ENCODE peak calls at places on chromosomes 4 and X, in six cellular contexts. G, T, Y, I, K and X are unnamed samples.
A peak's percentile ranks its signal among the peaks of the same experiment; 100 is the strongest.

GRCh38 chr4:14607578-14607977 is 394.7 kb upstream of the CPEB2 start:
- DNase-seq in G (no peak), I (no peak), Y (no peak), K (no peak), T (no peak), X (no peak)

GRCh38 chrX:102847362-102847761 is 89.7 kb upstream of the RAB40AL start:
- DNase-seq in T (no peak), I (no peak), G (no peak), K (no peak), Y (no peak), X (no peak)

GRCh38 chr4:152065545-152065944 is 304.7 kb upstream of the GATB start:
- DNase-seq in K (no peak), I (no peak), T (no peak), Y (no peak), G (no peak), X (no peak)

GRCh38 chr4:173501592-173502150 is 28.4 kb downstream of the HAND2 start:
- DNase-seq in T (no peak), I (no peak), G (no peak), K (no peak), Y (no peak), X (no peak)

GRCh38 chr4:4787421-4787820 is 72.0 kb upstream of the MSX1 start:
- DNase-seq in G (no peak), Y (no peak), K (no peak), T (no peak), I (no peak), X (no peak)

GRCh38 chr4:110503588-110504435 is 27.9 kb downstream of the ENPEP start:
- DNase-seq in K (no peak), Y (no peak), I (no peak), G (no peak), T (no peak), X (no peak)

GRCh38 chrX:154096140-154097002 is 1.1 kb downstream of the MECP2 start:
- DNase-seq in I (no peak), Y (no peak), G (no peak), K (no peak), T (no peak), X (no peak)

GRCh38 chr4:6191448-6192130 is 8.8 kb downstream of the JAKMIP1 start:
- DNase-seq in I (peak; percentile 30), G (no peak), K (no peak), T (no peak), Y (no peak), X (no peak)

GRCh38 chrX:108091878-108092291 is 307 bp downstream of the ATG4A start:
- DNase-seq in K (no peak), Y (no peak), T (no peak), I (no peak), G (no peak), X (peak; percentile 1)

GRCh38 chr4:7770675-7771050 is 169.0 kb downstream of the AFAP1 start:
- DNase-seq in K (no peak), Y (no peak), I (peak; percentile 56), T (no peak), G (no peak), X (no peak)

GRCh38 chr4:112358415-112358814 is 61.2 kb downstream of the ALPK1 start:
- DNase-seq in T (no peak), G (no peak), Y (no peak), I (no peak), K (no peak), X (no peak)

GRCh38 chr4:146472404-146472803 is 49.3 kb downstream of the SLC10A7 start:
- DNase-seq in Y (no peak), G (no peak), I (no peak), T (no peak), K (no peak), X (no peak)

GRCh38 chrX:38890963-38891362 is 89.7 kb downstream of the MID1IP1 start:
- DNase-seq in K (no peak), I (no peak), Y (no peak), T (no peak), G (no peak), X (no peak)

GRCh38 chr4:73259552-73260140 is 1.0 kb upstream of the ANKRD17 start:
- DNase-seq in I (no peak), Y (no peak), K (no peak), G (no peak), T (no peak), X (no peak)

GRCh38 chrX:43175428-43175827 is 397.5 kb upstream of the PPP1R2C start:
- DNase-seq in T (no peak), Y (no peak), K (no peak), G (no peak), I (no peak), X (no peak)

GRCh38 chr4:26785766-26786165 is 74.9 kb upstream of the STIM2 start:
- DNase-seq in Y (no peak), T (no peak), K (no peak), I (no peak), G (no peak), X (no peak)

GRCh38 chr4:27007507-27007906 is 146.9 kb downstream of the STIM2 start:
- DNase-seq in K (no peak), I (no peak), G (no peak), Y (no peak), T (no peak), X (no peak)

GRCh38 chrX:3522016-3522690 is 175.7 kb upstream of the MXRA5 start:
- DNase-seq in T (no peak), Y (no peak), K (no peak), G (no peak), I (no peak), X (no peak)

GRCh38 chr4:60201052-60201673 is 999.0 kb upstream of the ADGRL3 start:
- DNase-seq in I (no peak), K (no peak), G (peak; percentile 52), T (no peak), Y (peak; percentile 13), X (peak; percentile 1)

GRCh38 chr4:164802301-164802700 is 48.4 kb downstream of the SMIM31 start:
- DNase-seq in T (no peak), G (no peak), Y (no peak), K (no peak), I (no peak), X (no peak)

GRCh38 chr4:6295495-6295894 is 25.8 kb downstream of the WFS1 start:
- DNase-seq in G (no peak), I (no peak), T (no peak), Y (no peak), K (no peak), X (no peak)

GRCh38 chrX:129931411-129932136 is 25.6 kb downstream of the UTP14A start:
- DNase-seq in T (peak; percentile 85), I (peak; percentile 97), K (peak; percentile 87), Y (peak; percentile 93), G (peak; percentile 88), X (peak; percentile 71)

GRCh38 chrX:132751043-132751690 is 207.3 kb downstream of the HS6ST2 start:
- DNase-seq in T (no peak), K (no peak), I (no peak), G (no peak), Y (no peak), X (no peak)

GRCh38 chr4:42627887-42628646 is 28.8 kb downstream of the ATP8A1 start:
- DNase-seq in Y (peak; percentile 53), G (peak; percentile 81), T (no peak), K (no peak), I (peak; percentile 67), X (no peak)

DNA sequence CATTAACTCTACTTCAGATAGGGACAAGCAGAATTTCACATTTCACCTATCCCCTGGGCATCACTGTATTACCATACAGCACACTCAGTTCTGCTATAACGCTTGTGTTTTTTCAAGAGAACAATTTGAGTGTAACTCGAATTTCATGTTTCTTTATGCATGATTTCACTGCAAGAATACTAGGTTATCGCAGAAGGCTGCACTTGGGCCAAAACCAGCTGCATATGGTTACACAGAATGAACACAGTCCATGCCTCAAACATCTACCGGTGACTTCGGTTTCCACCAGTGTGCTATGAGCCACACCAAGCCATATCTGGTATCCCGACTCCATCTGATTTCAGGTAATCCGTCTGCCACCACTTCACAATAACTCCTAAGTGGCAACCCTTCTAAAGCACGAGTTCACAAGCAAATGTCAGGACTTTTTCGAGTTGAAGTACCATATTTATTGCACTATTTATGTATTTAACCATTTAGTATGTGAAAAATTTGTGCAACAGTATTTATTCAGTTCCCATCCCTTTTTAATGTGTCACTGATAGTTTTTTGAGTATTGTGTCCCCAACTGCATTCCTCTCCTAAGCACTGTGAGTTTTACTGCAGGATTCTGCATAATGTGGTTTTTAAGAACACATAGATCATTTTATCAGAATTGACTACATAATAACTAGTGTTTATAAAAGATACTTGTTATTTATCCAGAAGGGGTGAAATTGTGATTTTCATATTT is 111.8 kb downstream of the APBB2 start:
- DNase-seq in G (no peak), I (no peak), T (no peak), Y (no peak), K (no peak), X (no peak)
- TF ChIP-seq POLR2A in G (no peak), I (no peak), T (no peak), Y (no peak), K (no peak), X (no peak)

DNA sequence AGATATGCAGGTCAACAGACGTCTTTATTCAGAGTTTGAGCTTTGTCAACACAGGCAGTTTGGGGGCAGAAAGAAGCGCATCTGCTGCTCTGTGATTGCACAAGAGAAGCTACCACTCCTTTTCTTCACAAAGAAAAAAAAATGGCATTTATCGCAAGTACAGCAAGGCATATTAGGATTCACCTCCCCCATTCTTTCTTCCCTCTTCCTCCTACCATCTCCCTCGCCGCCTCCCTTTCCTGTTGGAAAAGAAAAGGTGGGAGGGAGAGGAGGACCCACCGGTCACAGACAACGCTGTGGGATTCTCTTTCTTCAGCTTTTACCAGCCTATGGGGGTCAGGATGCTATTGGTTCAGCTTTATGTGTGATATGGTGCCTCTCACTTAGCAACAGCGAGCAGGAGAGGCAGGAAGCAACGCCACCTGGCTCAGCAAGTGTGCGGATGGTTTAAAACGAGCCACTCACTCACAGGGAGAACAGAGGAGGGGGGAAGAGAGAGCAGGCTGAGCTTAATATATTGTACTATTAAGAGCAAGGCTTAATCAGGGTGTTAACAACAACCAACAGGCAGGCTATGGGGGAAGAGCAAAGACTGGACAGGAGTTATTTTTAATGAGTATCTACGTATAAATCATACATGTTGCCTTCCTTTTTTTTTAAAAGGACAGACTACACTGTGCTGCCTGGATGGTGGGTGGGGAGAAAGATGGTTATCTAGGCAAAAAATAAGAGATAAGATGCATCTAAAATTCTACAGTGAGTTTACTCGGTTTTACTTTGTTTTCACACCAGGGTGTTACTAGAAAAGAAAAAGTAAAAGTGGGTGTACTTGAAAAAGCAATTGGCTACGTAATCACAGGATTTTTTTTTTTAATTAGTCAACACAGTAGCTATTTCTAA is 104.7 kb downstream of the MAML3 start:
- DNase-seq in G (peak; percentile 49), I (peak; percentile 72), Y (peak; percentile 64), K (peak; percentile 61), T (no peak), X (no peak)
- TF ChIP-seq POLR2A in G (no peak), I (no peak), Y (peak; percentile 11), K (no peak), T (no peak), X (no peak)

GRCh38 chr4:143335979-143336827 is 473 bp upstream of the GAB1 start:
- DNase-seq in Y (peak; percentile 92), K (peak; percentile 83), G (peak; percentile 87), I (peak; percentile 96), T (peak; percentile 82), X (peak; percentile 33)
- TF ChIP-seq POLR2A in Y (peak; percentile 65), K (no peak), G (peak; percentile 30), I (no peak), T (no peak), X (no peak)

DNA sequence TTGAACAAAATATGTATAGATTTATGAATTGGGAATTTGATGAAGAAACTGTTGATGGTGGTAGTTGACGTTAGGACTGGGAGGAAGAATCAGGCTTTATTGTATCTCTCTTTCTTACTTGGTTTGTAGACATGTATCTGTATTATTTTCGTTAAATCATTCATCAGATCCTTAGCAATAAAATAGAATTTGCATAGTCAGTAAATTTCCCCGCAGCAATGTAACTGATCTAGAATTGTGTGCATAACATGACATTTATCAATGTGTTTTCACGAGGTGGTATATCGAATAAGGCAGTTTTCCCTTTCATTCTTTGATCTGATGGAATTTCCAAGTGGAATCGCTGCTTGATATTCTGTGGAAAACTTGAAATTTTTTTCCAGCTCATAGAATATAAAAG is 308.8 kb downstream of the SPRY1 start:
- DNase-seq in T (no peak), G (no peak), K (no peak), Y (no peak), I (no peak), X (no peak)
- TF ChIP-seq POLR2A in T (no peak), G (no peak), K (no peak), Y (no peak), I (no peak), X (no peak)